ENCODE peak calls at places on chromosomes 11 and 22, in six cellular contexts. One of them, this sample, is unnamed.

GRCh38 chr11:12531681-12532080 is 142.5 kb upstream of the TEAD1 start:
- DNase-seq in coronary artery: no peak
- DNase-seq in stimulated activated CD8-positive, alpha-beta memory T cell treated with anti-CD3 and anti-CD28 coated beads, Interleukin-7, amount 100 ng/mL, for 48 hours: no peak
- DNase-seq in stimulated activated CD4-positive, alpha-beta T cell treated with anti-CD3 and anti-CD28 coated beads, Interleukin-2, amount 100 ng/mL, for 48 hours: no peak
- DNase-seq in brain microvascular endothelial cell: no peak
- DNase-seq in CD4-positive, alpha-beta T cell: no peak
- DNase-seq in this sample: no peak

GRCh38 chr11:46279393-46280099 is 2.1 kb downstream of the CREB3L1 start:
- DNase-seq in coronary artery: peak; percentile 75
- DNase-seq in stimulated activated CD8-positive, alpha-beta memory T cell treated with anti-CD3 and anti-CD28 coated beads, Interleukin-7, amount 100 ng/mL, for 48 hours: no peak
- DNase-seq in stimulated activated CD4-positive, alpha-beta T cell treated with anti-CD3 and anti-CD28 coated beads, Interleukin-2, amount 100 ng/mL, for 48 hours: no peak
- DNase-seq in brain microvascular endothelial cell: peak; percentile 55
- DNase-seq in CD4-positive, alpha-beta T cell: no peak
- DNase-seq in this sample: no peak

GRCh38 chr22:50490531-50491308 is 4.1 kb downstream of the MIOX start:
- DNase-seq in coronary artery: no peak
- DNase-seq in stimulated activated CD8-positive, alpha-beta memory T cell treated with anti-CD3 and anti-CD28 coated beads, Interleukin-7, amount 100 ng/mL, for 48 hours: no peak
- DNase-seq in stimulated activated CD4-positive, alpha-beta T cell treated with anti-CD3 and anti-CD28 coated beads, Interleukin-2, amount 100 ng/mL, for 48 hours: no peak
- DNase-seq in brain microvascular endothelial cell: no peak
- DNase-seq in CD4-positive, alpha-beta T cell: no peak
- DNase-seq in this sample: no peak

GRCh38 chr22:49400136-49400865 is 427.4 kb downstream of the BRD1 start:
- DNase-seq in coronary artery: no peak
- DNase-seq in stimulated activated CD8-positive, alpha-beta memory T cell treated with anti-CD3 and anti-CD28 coated beads, Interleukin-7, amount 100 ng/mL, for 48 hours: no peak
- DNase-seq in stimulated activated CD4-positive, alpha-beta T cell treated with anti-CD3 and anti-CD28 coated beads, Interleukin-2, amount 100 ng/mL, for 48 hours: no peak
- DNase-seq in brain microvascular endothelial cell: no peak
- DNase-seq in CD4-positive, alpha-beta T cell: no peak
- DNase-seq in this sample: no peak

GRCh38 chr11:102791271-102792036 is 6.5 kb downstream of the MMP1 start:
- DNase-seq in coronary artery: no peak
- DNase-seq in stimulated activated CD8-positive, alpha-beta memory T cell treated with anti-CD3 and anti-CD28 coated beads, Interleukin-7, amount 100 ng/mL, for 48 hours: no peak
- DNase-seq in stimulated activated CD4-positive, alpha-beta T cell treated with anti-CD3 and anti-CD28 coated beads, Interleukin-2, amount 100 ng/mL, for 48 hours: no peak
- DNase-seq in brain microvascular endothelial cell: no peak
- DNase-seq in CD4-positive, alpha-beta T cell: no peak
- DNase-seq in this sample: no peak

GRCh38 chr11:64643927-64644326 is 52.9 kb downstream of the SLC22A12 start:
- DNase-seq in coronary artery: no peak
- DNase-seq in stimulated activated CD8-positive, alpha-beta memory T cell treated with anti-CD3 and anti-CD28 coated beads, Interleukin-7, amount 100 ng/mL, for 48 hours: no peak
- DNase-seq in stimulated activated CD4-positive, alpha-beta T cell treated with anti-CD3 and anti-CD28 coated beads, Interleukin-2, amount 100 ng/mL, for 48 hours: no peak
- DNase-seq in brain microvascular endothelial cell: no peak
- DNase-seq in CD4-positive, alpha-beta T cell: no peak
- DNase-seq in this sample: no peak

GRCh38 chr22:48703265-48703941 is 1124.3 kb downstream of the BRD1 start:
- DNase-seq in coronary artery: no peak
- DNase-seq in stimulated activated CD8-positive, alpha-beta memory T cell treated with anti-CD3 and anti-CD28 coated beads, Interleukin-7, amount 100 ng/mL, for 48 hours: no peak
- DNase-seq in stimulated activated CD4-positive, alpha-beta T cell treated with anti-CD3 and anti-CD28 coated beads, Interleukin-2, amount 100 ng/mL, for 48 hours: no peak
- DNase-seq in brain microvascular endothelial cell: no peak
- DNase-seq in CD4-positive, alpha-beta T cell: no peak
- DNase-seq in this sample: no peak

GRCh38 chr11:119148855-119149370 is at the start of gene ABCG4:
- DNase-seq in coronary artery: no peak
- DNase-seq in stimulated activated CD8-positive, alpha-beta memory T cell treated with anti-CD3 and anti-CD28 coated beads, Interleukin-7, amount 100 ng/mL, for 48 hours: no peak
- DNase-seq in stimulated activated CD4-positive, alpha-beta T cell treated with anti-CD3 and anti-CD28 coated beads, Interleukin-2, amount 100 ng/mL, for 48 hours: no peak
- DNase-seq in brain microvascular endothelial cell: no peak
- DNase-seq in CD4-positive, alpha-beta T cell: peak; percentile 15
- DNase-seq in this sample: no peak

GRCh38 chr11:112231952-112232351 is 5.7 kb downstream of the PTS start:
- DNase-seq in coronary artery: no peak
- DNase-seq in stimulated activated CD8-positive, alpha-beta memory T cell treated with anti-CD3 and anti-CD28 coated beads, Interleukin-7, amount 100 ng/mL, for 48 hours: no peak
- DNase-seq in stimulated activated CD4-positive, alpha-beta T cell treated with anti-CD3 and anti-CD28 coated beads, Interleukin-2, amount 100 ng/mL, for 48 hours: no peak
- DNase-seq in brain microvascular endothelial cell: no peak
- DNase-seq in CD4-positive, alpha-beta T cell: no peak
- DNase-seq in this sample: no peak

GRCh38 chr11:94245121-94245520 is 59.3 kb upstream of the IZUMO1R start:
- DNase-seq in coronary artery: no peak
- DNase-seq in stimulated activated CD8-positive, alpha-beta memory T cell treated with anti-CD3 and anti-CD28 coated beads, Interleukin-7, amount 100 ng/mL, for 48 hours: no peak
- DNase-seq in stimulated activated CD4-positive, alpha-beta T cell treated with anti-CD3 and anti-CD28 coated beads, Interleukin-2, amount 100 ng/mL, for 48 hours: no peak
- DNase-seq in brain microvascular endothelial cell: no peak
- DNase-seq in CD4-positive, alpha-beta T cell: no peak
- DNase-seq in this sample: no peak

GRCh38 chr11:73218830-73219215 is 742 bp downstream of the P2RY2 start:
- DNase-seq in coronary artery: no peak
- DNase-seq in stimulated activated CD8-positive, alpha-beta memory T cell treated with anti-CD3 and anti-CD28 coated beads, Interleukin-7, amount 100 ng/mL, for 48 hours: no peak
- DNase-seq in stimulated activated CD4-positive, alpha-beta T cell treated with anti-CD3 and anti-CD28 coated beads, Interleukin-2, amount 100 ng/mL, for 48 hours: no peak
- DNase-seq in brain microvascular endothelial cell: no peak
- DNase-seq in CD4-positive, alpha-beta T cell: no peak
- DNase-seq in this sample: no peak

GRCh38 chr11:12509371-12509770 is 132.0 kb downstream of the PARVA start:
- DNase-seq in coronary artery: no peak
- DNase-seq in stimulated activated CD8-positive, alpha-beta memory T cell treated with anti-CD3 and anti-CD28 coated beads, Interleukin-7, amount 100 ng/mL, for 48 hours: no peak
- DNase-seq in stimulated activated CD4-positive, alpha-beta T cell treated with anti-CD3 and anti-CD28 coated beads, Interleukin-2, amount 100 ng/mL, for 48 hours: no peak
- DNase-seq in brain microvascular endothelial cell: no peak
- DNase-seq in CD4-positive, alpha-beta T cell: no peak
- DNase-seq in this sample: no peak

GRCh38 chr11:40602866-40603578 is 856.4 kb downstream of the LRRC4C start:
- DNase-seq in coronary artery: no peak
- DNase-seq in stimulated activated CD8-positive, alpha-beta memory T cell treated with anti-CD3 and anti-CD28 coated beads, Interleukin-7, amount 100 ng/mL, for 48 hours: no peak
- DNase-seq in stimulated activated CD4-positive, alpha-beta T cell treated with anti-CD3 and anti-CD28 coated beads, Interleukin-2, amount 100 ng/mL, for 48 hours: no peak
- DNase-seq in brain microvascular endothelial cell: no peak
- DNase-seq in CD4-positive, alpha-beta T cell: no peak
- DNase-seq in this sample: no peak

GRCh38 chr22:31945478-31945815 is 1.1 kb downstream of the YWHAH start:
- DNase-seq in coronary artery: no peak
- DNase-seq in stimulated activated CD8-positive, alpha-beta memory T cell treated with anti-CD3 and anti-CD28 coated beads, Interleukin-7, amount 100 ng/mL, for 48 hours: no peak
- DNase-seq in stimulated activated CD4-positive, alpha-beta T cell treated with anti-CD3 and anti-CD28 coated beads, Interleukin-2, amount 100 ng/mL, for 48 hours: no peak
- DNase-seq in brain microvascular endothelial cell: no peak
- DNase-seq in CD4-positive, alpha-beta T cell: no peak
- DNase-seq in this sample: no peak

GRCh38 chr11:122665882-122666281 is 10.4 kb downstream of the UBASH3B start:
- DNase-seq in coronary artery: no peak
- DNase-seq in stimulated activated CD8-positive, alpha-beta memory T cell treated with anti-CD3 and anti-CD28 coated beads, Interleukin-7, amount 100 ng/mL, for 48 hours: no peak
- DNase-seq in stimulated activated CD4-positive, alpha-beta T cell treated with anti-CD3 and anti-CD28 coated beads, Interleukin-2, amount 100 ng/mL, for 48 hours: no peak
- DNase-seq in brain microvascular endothelial cell: no peak
- DNase-seq in CD4-positive, alpha-beta T cell: no peak
- DNase-seq in this sample: no peak

GRCh38 chr11:57638811-57639320 is 10.8 kb downstream of the YPEL4 start:
- DNase-seq in coronary artery: no peak
- DNase-seq in stimulated activated CD8-positive, alpha-beta memory T cell treated with anti-CD3 and anti-CD28 coated beads, Interleukin-7, amount 100 ng/mL, for 48 hours: no peak
- DNase-seq in stimulated activated CD4-positive, alpha-beta T cell treated with anti-CD3 and anti-CD28 coated beads, Interleukin-2, amount 100 ng/mL, for 48 hours: no peak
- DNase-seq in brain microvascular endothelial cell: peak; percentile 22
- DNase-seq in CD4-positive, alpha-beta T cell: no peak
- DNase-seq in this sample: no peak

This sample was measured in naive thymus-derived CD8-positive, alpha-beta T cell.